ENCODE peak calls at places on chromosomes 3 and 15, in five cellular contexts. E is smooth muscle cell of the brain vasculature, O is AML-193, X is DMS153, D is stomach. B is an unnamed sample.

GRCh38 chr3:196639517-196640500 is at the start of gene NRROS:
- DNase-seq in E (no peak), O (peak), X (no peak), D (peak), B (peak)

GRCh38 chr3:186852994-186853393 is 10.5 kb downstream of the ADIPOQ start:
- DNase-seq in E (no peak), O (no peak), X (no peak), D (no peak), B (no peak)

GRCh38 chr3:28467414-28467813 is 118.8 kb upstream of the AZI2 start:
- DNase-seq in E (no peak), O (no peak), X (no peak), D (no peak), B (no peak)

GRCh38 chr15:92901053-92901761 is 1.1 kb downstream of the CHD2 start:
- DNase-seq in E (no peak), O (no peak), X (no peak), D (no peak), B (no peak)

GRCh38 chr15:34721802-34722795 is 32.7 kb downstream of the GJD2 start:
- DNase-seq in E (no peak), O (no peak), X (no peak), D (no peak), B (peak)

GRCh38 chr15:100250166-100250800 is 91.5 kb downstream of the ADAMTS17 start:
- DNase-seq in E (no peak), O (no peak), X (no peak), D (peak), B (no peak)

GRCh38 chr3:106945435-106945834 is 431.8 kb upstream of the CCDC54 start:
- DNase-seq in E (no peak), O (no peak), X (no peak), D (no peak), B (no peak)

GRCh38 chr15:85792872-85793621 is 1.7 kb downstream of the KLHL25 start:
- DNase-seq in E (no peak), O (no peak), X (no peak), D (no peak), B (no peak)

GRCh38 chr3:176514297-176514696 is 683.0 kb downstream of the TBL1XR1 start:
- DNase-seq in E (no peak), O (peak), X (peak), D (no peak), B (no peak)

GRCh38 chr15:99090938-99091337 is 13.9 kb upstream of the SYNM start:
- DNase-seq in E (no peak), O (no peak), X (no peak), D (no peak), B (no peak)

GRCh38 chr3:13479332-13479581 is 849 bp upstream of the HDAC11 start:
- DNase-seq in E (no peak), O (no peak), X (no peak), D (peak), B (no peak)

GRCh38 chr3:176870451-176870850 is 326.8 kb downstream of the TBL1XR1 start:
- DNase-seq in E (no peak), O (no peak), X (no peak), D (no peak), B (no peak)

GRCh38 chr15:44194397-44195150 is 497 bp downstream of the FRMD5 start:
- DNase-seq in E (no peak), O (no peak), X (no peak), D (peak), B (peak)

GRCh38 chr3:135982404-135982761 is 16.9 kb downstream of the PPP2R3A start:
- DNase-seq in E (no peak), O (no peak), X (no peak), D (no peak), B (no peak)

GRCh38 chr3:42849017-42849416 is 26.7 kb downstream of the CYP8B1 start:
- DNase-seq in E (no peak), O (no peak), X (no peak), D (no peak), B (no peak)

B was measured in NCI-H774.